ENCODE peak calls at places on chromosome 22, in five cellular contexts. C is upper lobe of right lung, V is suprapubic skin, F is sigmoid colon, W is GM23338. X is an unnamed sample.

GRCh38 chr22:29768052-29768680 is 997 bp downstream of the UQCR10 start:
- DNase-seq in C (no peak), V (no peak), F (no peak), W (no peak), X (no peak)

GRCh38 chr22:23849009-23850006 is 8.4 kb upstream of the SLC2A11 start:
- DNase-seq in C (peak), V (peak), F (peak), W (peak), X (peak)

GRCh38 chr22:35315855-35316745 is 16.4 kb downstream of the TOM1 start:
- DNase-seq in C (peak), V (peak), F (peak), W (no peak), X (no peak)

GRCh38 chr22:44097263-44098020 is 73.3 kb downstream of the PARVB start:
- DNase-seq in C (no peak), V (no peak), F (peak), W (no peak), X (no peak)

GRCh38 chr22:33274214-33274828 is 216.1 kb upstream of the SYN3 start:
- DNase-seq in C (no peak), V (no peak), F (no peak), W (peak), X (peak)

GRCh38 chr22:45615364-45615763 is 56.3 kb upstream of the ATXN10 start:
- DNase-seq in C (peak), V (no peak), F (no peak), W (no peak), X (no peak)

GRCh38 chr22:39238561-39238960 is 6.2 kb downstream of the PDGFB start:
- DNase-seq in C (no peak), V (no peak), F (no peak), W (no peak), X (no peak)

GRCh38 chr22:29231971-29232959 is 26.6 kb downstream of the EMID1 start:
- DNase-seq in C (no peak), V (no peak), F (peak), W (no peak), X (no peak)

GRCh38 chr22:45807156-45807915 is 135.7 kb downstream of the ATXN10 start:
- DNase-seq in C (no peak), V (no peak), F (no peak), W (no peak), X (no peak)

GRCh38 chr22:17307566-17307965 is 61.7 kb upstream of the CECR2 start:
- DNase-seq in C (no peak), V (no peak), F (no peak), W (peak), X (no peak)

GRCh38 chr22:25125693-25126357 is 73.8 kb upstream of the CRYBB3 start:
- DNase-seq in C (no peak), V (no peak), F (no peak), W (no peak), X (no peak)

GRCh38 chr22:23384899-23385298 is 195.2 kb downstream of the IGLL1 start:
- DNase-seq in C (no peak), V (no peak), F (no peak), W (no peak), X (no peak)

GRCh38 chr22:27129266-27129665 is 471.9 kb downstream of the MIAT start:
- DNase-seq in C (no peak), V (no peak), F (no peak), W (no peak), X (no peak)

GRCh38 chr22:29767289-29768051 is at the start of gene UQCR10:
- DNase-seq in C (peak), V (peak), F (peak), W (peak), X (peak)

GRCh38 chr22:46069518-46070214 is 80.7 kb upstream of the PPARA start:
- DNase-seq in C (peak), V (peak), F (peak), W (no peak), X (no peak)

GRCh38 chr22:23305922-23306374 is 125.6 kb downstream of the BCR start:
- DNase-seq in C (peak), V (peak), F (peak), W (no peak), X (no peak)

GRCh38 chr22:23218867-23219251 is 38.5 kb downstream of the BCR start:
- DNase-seq in C (peak), V (no peak), F (no peak), W (peak), X (peak)

GRCh38 chr22:27790396-27791216 is 10.9 kb downstream of the MN1 start:
- DNase-seq in C (no peak), V (no peak), F (no peak), W (peak), X (no peak)

GRCh38 chr22:29300467-29300806 is 6.0 kb upstream of the GAS2L1 start:
- DNase-seq in C (no peak), V (no peak), F (no peak), W (no peak), X (no peak)

GRCh38 chr22:44878483-44879300 is 126.3 kb downstream of the ARHGAP8 start:
- DNase-seq in C (peak), V (peak), F (peak), W (no peak), X (no peak)

GRCh38 chr22:32632650-32633049 is 158.0 kb downstream of the FBXO7 start:
- DNase-seq in C (no peak), V (no peak), F (no peak), W (no peak), X (no peak)

GRCh38 chr22:44931077-44931540 is 78.7 kb downstream of the PHF21B start:
- DNase-seq in C (no peak), V (no peak), F (no peak), W (no peak), X (no peak)

GRCh38 chr22:24554316-24555159 is at the start of gene GUCD1:
- DNase-seq in C (no peak), V (no peak), F (no peak), W (peak), X (peak)

GRCh38 chr22:39432361-39432811 is 24.4 kb upstream of the MGAT3 start:
- DNase-seq in C (no peak), V (no peak), F (no peak), W (no peak), X (peak)

GRCh38 chr22:48576333-48577013 is 1251.2 kb downstream of the BRD1 start:
- DNase-seq in C (no peak), V (no peak), F (no peak), W (peak), X (peak)

GRCh38 chr22:48155446-48155845 is 1393.0 kb downstream of the TBC1D22A start:
- DNase-seq in C (no peak), V (no peak), F (no peak), W (no peak), X (no peak)

GRCh38 chr22:25407226-25407858 is 157.1 kb upstream of the GRK3 start:
- DNase-seq in C (peak), V (no peak), F (no peak), W (no peak), X (no peak)

GRCh38 chr22:44752285-44753188 is at the start of gene ARHGAP8:
- DNase-seq in C (peak), V (no peak), F (no peak), W (peak), X (no peak)

GRCh38 chr22:44193537-44193896 is 12.8 kb downstream of the PARVG start:
- DNase-seq in C (no peak), V (no peak), F (no peak), W (no peak), X (no peak)

GRCh38 chr22:44181033-44181911 is 547 bp downstream of the PARVG start:
- DNase-seq in C (peak), V (no peak), F (no peak), W (no peak), X (no peak)

GRCh38 chr22:31852691-31853370 is 91.5 kb upstream of the YWHAH start:
- DNase-seq in C (no peak), V (no peak), F (no peak), W (no peak), X (no peak)

GRCh38 chr22:47098121-47098520 is 335.7 kb downstream of the TBC1D22A start:
- DNase-seq in C (no peak), V (no peak), F (no peak), W (no peak), X (no peak)

DNA sequence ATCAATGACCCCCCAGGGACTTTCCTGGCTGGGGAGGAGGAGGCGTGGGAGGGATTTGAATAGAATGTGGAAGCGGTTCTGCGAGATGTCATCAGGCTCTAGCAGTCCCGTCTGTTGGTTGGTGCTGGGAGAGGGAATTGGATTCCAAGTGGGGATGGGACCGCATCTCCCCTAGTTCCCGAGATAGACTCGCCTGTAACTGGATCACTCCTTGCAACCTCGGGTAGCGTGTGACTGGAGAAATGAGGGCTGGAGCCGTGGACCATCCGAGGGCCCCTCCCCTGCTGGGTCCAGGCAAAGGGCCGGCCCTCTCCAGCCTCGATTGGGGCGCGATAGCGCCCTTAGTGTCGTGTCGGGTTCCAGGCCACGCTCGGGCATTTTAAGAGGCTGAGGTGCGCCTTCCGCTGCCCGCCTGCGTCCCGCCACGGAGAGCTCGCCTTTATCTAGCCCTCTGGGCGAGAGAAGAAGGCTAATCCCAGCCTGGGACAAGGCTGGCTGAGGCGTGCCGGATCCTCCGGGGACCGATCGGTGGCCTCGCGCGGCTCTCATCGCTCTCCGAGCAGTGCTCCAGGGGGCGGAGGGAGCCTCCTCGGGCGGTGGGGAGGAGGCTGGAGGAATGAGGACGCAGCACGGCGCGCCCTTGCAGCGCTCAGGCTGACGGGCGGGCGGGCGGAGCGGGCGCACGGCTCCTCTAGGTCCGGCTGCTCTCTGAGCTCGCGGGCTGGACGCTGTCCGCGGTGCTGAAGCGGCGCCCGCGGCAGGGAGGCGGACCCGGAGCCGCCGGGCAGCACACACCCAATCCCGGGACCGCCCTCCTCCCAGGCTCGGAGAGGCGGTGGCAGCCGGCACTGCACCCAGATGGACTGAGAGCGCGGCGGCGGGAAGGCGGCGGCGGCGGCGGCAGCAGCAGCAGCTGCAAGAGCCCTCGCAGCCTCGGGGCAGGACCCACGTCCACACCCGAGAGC is 107.8 kb downstream of the OSBP2 start:
- DNase-seq in C (peak), V (peak), F (peak), W (peak), X (peak)
- TF ChIP-seq CTCF in C (peak), V (peak), F (peak), W (no peak), X (peak)

GRCh38 chr22:22030493-22031182 is 48.1 kb upstream of the TOP3B start:
- DNase-seq in C (no peak), V (no peak), F (no peak), W (peak), X (no peak)
- TF ChIP-seq CTCF in C (no peak), V (no peak), F (no peak), W (peak), X (peak)

GRCh38 chr22:19854778-19855503 is at the start of the genes GNB1L and RTL10:
- DNase-seq in C (peak), V (peak), F (peak), W (peak), X (peak)
- TF ChIP-seq CTCF in C (no peak), V (no peak), F (no peak), W (peak), X (peak)

GRCh38 chr22:36819112-36819511 is 2.3 kb upstream of the PVALB start:
- DNase-seq in C (peak), V (no peak), F (no peak), W (peak), X (no peak)

GRCh38 chr22:36817429-36817783 is 571 bp upstream of the PVALB start:
- DNase-seq in C (no peak), V (no peak), F (no peak), W (peak), X (no peak)

GRCh38 chr22:36816635-36817428 is at the start of gene PVALB:
- DNase-seq in C (no peak), V (no peak), F (no peak), W (peak), X (no peak)

GRCh38 chr22:36816338-36816634 is 549 bp downstream of the PVALB start:
- DNase-seq in C (no peak), V (no peak), F (no peak), W (peak), X (no peak)

GRCh38 chr22:36818010-36818642 is 1.3 kb upstream of the PVALB start:
- DNase-seq in C (peak), V (no peak), F (no peak), W (no peak), X (no peak)
- TF ChIP-seq CTCF in C (no peak), V (no peak), F (no peak), W (no peak), X (no peak)

GRCh38 chr22:41284465-41284864 is 1.5 kb downstream of the RANGAP1 start:
- DNase-seq in C (no peak), V (no peak), F (no peak), W (no peak), X (no peak)

GRCh38 chr22:41285441-41285819 is 557 bp downstream of the RANGAP1 start:
- DNase-seq in C (peak), V (no peak), F (peak), W (peak), X (no peak)

GRCh38 chr22:41288245-41288946 is 2.4 kb upstream of the RANGAP1 start:
- DNase-seq in C (no peak), V (no peak), F (peak), W (peak), X (no peak)

GRCh38 chr22:41286639-41287091 is 678 bp upstream of the RANGAP1 start:
- DNase-seq in C (no peak), V (no peak), F (no peak), W (no peak), X (no peak)

DNA sequence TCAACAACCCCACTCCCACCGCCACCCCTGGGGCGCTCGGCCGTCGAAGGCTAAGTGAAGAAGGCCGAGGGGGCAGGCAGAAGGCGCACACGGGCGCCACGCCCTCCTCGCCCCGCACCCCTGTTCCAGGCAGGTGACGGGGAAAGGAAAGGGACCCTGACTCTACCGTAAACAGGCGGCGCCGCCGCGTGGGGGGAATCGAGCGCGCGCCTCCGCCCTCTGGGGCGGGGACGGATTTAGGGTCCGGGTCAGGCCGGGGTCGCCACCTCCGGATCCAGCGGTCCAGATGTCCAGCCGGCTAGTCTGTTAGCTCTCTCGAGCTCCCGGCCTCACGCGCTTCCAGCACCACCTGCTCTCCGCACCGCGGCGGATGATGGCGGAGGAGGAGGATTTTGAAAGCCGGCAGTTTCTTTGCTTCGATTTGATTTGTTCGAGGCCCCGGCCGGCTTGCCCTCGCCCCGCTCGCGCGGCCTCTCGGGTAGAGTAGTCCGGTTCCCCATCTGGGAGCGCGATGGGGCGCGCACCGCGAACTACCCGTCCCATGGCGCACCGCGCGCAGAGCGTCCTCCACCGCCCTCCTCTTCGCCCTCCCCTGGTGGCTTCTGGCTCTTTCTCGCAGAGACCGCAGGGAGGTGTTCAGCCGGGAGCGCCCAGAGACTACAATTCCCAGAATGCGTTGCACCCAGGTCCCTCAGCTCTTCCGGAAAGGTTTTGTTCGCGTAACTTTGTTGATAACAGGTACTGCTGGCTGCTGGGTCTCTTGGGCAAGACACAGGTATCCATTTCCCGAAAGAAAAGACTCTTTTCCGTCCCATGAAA is at the start of gene RANGAP1:
- DNase-seq in C (peak), V (peak), F (peak), W (peak), X (peak)
- TF ChIP-seq CTCF in C (peak), V (no peak), F (no peak), W (no peak), X (peak)

GRCh38 chr22:41522813-41523212 is 21.5 kb downstream of the POLR3H start:
- DNase-seq in C (no peak), V (peak), F (no peak), W (no peak), X (no peak)

GRCh38 chr22:41524283-41524682 is 20.0 kb downstream of the POLR3H start:
- DNase-seq in C (peak), V (peak), F (peak), W (no peak), X (no peak)

GRCh38 chr22:41524809-41525449 is 19.3 kb downstream of the POLR3H start:
- DNase-seq in C (no peak), V (peak), F (no peak), W (peak), X (no peak)

GRCh38 chr22:41525450-41526225 is 18.6 kb downstream of the POLR3H start:
- DNase-seq in C (no peak), V (peak), F (no peak), W (no peak), X (no peak)

GRCh38 chr22:41523464-41524221 is 20.6 kb downstream of the POLR3H start:
- DNase-seq in C (no peak), V (peak), F (no peak), W (peak), X (no peak)
- TF ChIP-seq CTCF in C (peak), V (no peak), F (no peak), W (peak), X (no peak)

DNA sequence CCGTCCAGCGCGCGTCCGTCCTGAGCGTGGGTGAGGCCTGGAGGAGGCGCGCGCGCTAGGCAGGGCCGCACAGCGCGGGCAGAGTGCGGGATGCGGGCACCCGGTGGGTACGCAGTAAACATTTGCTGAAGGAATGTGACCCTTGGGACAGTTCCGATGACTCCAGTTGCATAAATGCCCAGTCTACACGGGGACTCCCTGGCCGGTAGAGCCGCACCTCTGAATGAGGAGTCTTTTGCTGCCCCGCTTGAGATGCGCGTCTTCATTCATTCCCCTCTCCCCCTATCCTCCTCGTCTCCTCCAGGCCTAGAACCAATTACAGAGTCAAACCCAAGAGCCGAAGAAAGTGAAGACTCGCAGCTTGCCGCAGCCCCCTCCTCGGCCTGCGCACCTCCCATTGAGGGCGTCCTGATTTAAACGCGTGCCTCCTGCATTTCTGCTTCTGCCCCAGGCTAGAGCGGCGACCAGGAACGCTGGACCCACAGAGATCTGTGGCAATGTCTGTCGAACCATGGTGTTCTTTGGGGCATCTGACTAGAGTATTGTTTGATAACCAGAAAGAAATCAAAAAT is 731 bp upstream of the CHKB start:
- DNase-seq in C (peak), V (no peak), F (no peak), W (peak), X (no peak)
- TF ChIP-seq CTCF in C (no peak), V (no peak), F (no peak), W (no peak), X (no peak)

DNA sequence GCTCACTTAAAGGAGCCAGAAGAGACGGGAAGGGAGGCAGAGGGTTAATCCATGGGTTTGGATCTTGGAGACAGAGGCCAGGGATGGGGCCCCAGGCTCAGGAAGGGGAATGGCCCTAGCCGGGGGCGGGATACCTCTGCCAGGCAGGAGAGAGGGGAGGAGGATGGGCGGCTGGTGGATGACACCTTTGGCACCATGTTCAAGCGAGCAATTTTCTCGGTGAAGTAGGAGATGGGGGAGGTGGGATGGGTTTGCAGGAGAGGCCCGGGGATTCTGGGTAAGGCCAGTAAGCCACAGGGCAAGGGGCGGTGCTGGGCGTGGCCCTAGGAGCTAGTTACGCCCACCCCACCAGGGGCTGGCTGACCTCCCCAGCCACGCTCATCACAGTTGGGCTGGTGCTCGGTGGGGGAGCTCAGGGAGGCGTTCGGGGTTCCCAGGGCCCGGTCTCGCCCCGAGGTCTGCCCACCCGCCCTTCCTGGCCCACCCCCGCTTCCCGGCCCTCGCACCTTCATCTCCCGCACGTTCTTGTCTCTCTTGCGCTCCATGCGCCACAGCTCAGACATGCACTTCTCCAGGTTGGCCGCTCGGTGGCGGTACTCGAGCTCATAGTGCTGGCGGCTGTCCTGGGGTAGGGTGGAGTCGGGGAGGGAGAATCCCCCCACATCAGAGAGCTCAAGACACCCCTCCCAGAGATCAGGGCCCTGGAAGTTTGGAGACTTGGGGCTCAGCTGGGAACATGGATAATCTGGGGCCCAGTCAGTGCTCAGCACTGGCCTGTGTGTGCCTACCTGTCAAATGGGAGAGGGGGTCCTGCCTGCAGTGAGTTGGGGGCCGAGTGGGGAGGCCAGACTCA is 12.7 kb downstream of the BAIAP2L2 start:
- DNase-seq in C (no peak), V (no peak), F (no peak), W (peak), X (peak)
- TF ChIP-seq CTCF in C (peak), V (no peak), F (no peak), W (peak), X (peak)

X was measured in neural crest cell.